ENCODE peak calls at places on chromosomes 3 and 15, in five cellular contexts. T is ELF-1; O is NCI-H2081; M is activated naive CD8-positive, alpha-beta T cell treated with anti-CD3 and anti-CD28 coated beads, Interleukin-2, amount 50 U/mL, for 24 hours; I is colonic mucosa. R is an unnamed sample.

GRCh38 chr3:189941679-189942078 is 179.0 kb downstream of the P3H2 start:
- DNase-seq in T (no peak), O (no peak), M (peak), I (no peak), R (no peak)

GRCh38 chr3:46845860-46846623 is 17.2 kb downstream of the MYL3 start:
- DNase-seq in T (peak), O (no peak), M (peak), I (peak), R (peak)

GRCh38 chr3:14633819-14634424 is 17.6 kb upstream of the CCDC174 start:
- DNase-seq in T (peak), O (no peak), M (peak), I (peak), R (peak)

GRCh38 chr3:131796558-131796957 is 238.3 kb downstream of the CPNE4 start:
- DNase-seq in T (no peak), O (no peak), M (no peak), I (no peak), R (no peak)

GRCh38 chr15:95864467-95864886 is 466.0 kb upstream of the NR2F2 start:
- DNase-seq in T (no peak), O (no peak), M (no peak), I (no peak), R (no peak)

GRCh38 chr3:151135548-151136337 is 50.3 kb downstream of the MED12L start:
- DNase-seq in T (no peak), O (no peak), M (peak), I (no peak), R (peak)

GRCh38 chr3:150327678-150328667 is 80.1 kb upstream of the TSC22D2 start:
- DNase-seq in T (peak), O (no peak), M (no peak), I (no peak), R (no peak)

GRCh38 chr15:101501703-101502373 is 12.3 kb upstream of the PCSK6 start:
- DNase-seq in T (peak), O (no peak), M (peak), I (no peak), R (peak)

GRCh38 chr15:70068783-70069565 is 28.7 kb downstream of the TLE3 start:
- DNase-seq in T (no peak), O (no peak), M (no peak), I (no peak), R (no peak)